ENCODE peak calls at places on chromosomes 3 and 15, in seven cellular contexts. H is GM23248, N is GM23338, Y is MM.1S, I is PC-3, S is HCT116, P is hepatocyte. E is an unnamed sample. For H3K9me2, the result is how much of the 10 kb centered on the place peaks cover.

GRCh38 chr15:61518191-61518950 is 289.3 kb upstream of the RORA start:
- DNase-seq in I (peak), N (no peak), S (no peak), Y (no peak), P (no peak), H (no peak), E (no peak)

GRCh38 chr15:60695713-60696522 is 217.0 kb upstream of the ICE2 start:
- DNase-seq in S (no peak), P (no peak), I (no peak), H (peak), Y (no peak), N (no peak), E (no peak)

GRCh38 chr3:21750831-21751391 is at the start of gene ZNF385D:
- DNase-seq in I (peak), S (no peak), H (peak), Y (no peak), N (peak), P (peak), E (no peak)

GRCh38 chr3:38655708-38656300 is 6.3 kb upstream of the SCN5A start:
- DNase-seq in S (peak), P (peak), H (peak), N (peak), I (peak), Y (peak), E (no peak)

GRCh38 chr3:77159182-77159581 is 119.3 kb downstream of the ROBO2 start:
- DNase-seq in P (no peak), Y (no peak), S (no peak), H (no peak), I (peak), N (peak), E (no peak)

GRCh38 chr3:50165388-50166308 is 10.5 kb downstream of the SEMA3F start:
- DNase-seq in H (peak), Y (no peak), P (no peak), S (no peak), N (no peak), I (peak), E (peak)

GRCh38 chr3:152011812-152012735 is 138.6 kb downstream of the SUCNR1 start:
- DNase-seq in S (no peak), I (no peak), N (no peak), P (no peak), Y (no peak), H (no peak), E (no peak)

GRCh38 chr15:73957276-73957675 is 31.0 kb downstream of the LOXL1 start:
- DNase-seq in P (no peak), N (no peak), Y (no peak), H (peak), I (peak), S (no peak), E (peak)

GRCh38 chr3:129278970-129279906 is 568 bp downstream of the HMCES start:
- DNase-seq in H (peak), I (peak), S (peak), Y (peak), N (peak), P (peak), E (peak)

GRCh38 chr15:68017221-68017620 is 36.9 kb upstream of the PIAS1 start:
- DNase-seq in Y (no peak), H (no peak), N (no peak), I (peak), S (no peak), P (peak), E (peak)

GRCh38 chr3:139916271-139916670 is 18.7 kb upstream of the CLSTN2 start:
- DNase-seq in S (no peak), Y (no peak), I (no peak), H (no peak), P (no peak), N (no peak), E (no peak)

GRCh38 chr3:122890077-122890484 is 95.2 kb downstream of the SLC49A4 start:
- DNase-seq in H (peak), S (no peak), P (peak), N (peak), I (peak), Y (no peak), E (peak)

GRCh38 chr3:129058441-129059194 is 2.0 kb upstream of the GP9 start:
- DNase-seq in P (no peak), Y (peak), H (no peak), N (peak), S (no peak), I (peak), E (peak)

GRCh38 chr3:195907730-195908438 is 467 bp downstream of the TNK2 start:
- DNase-seq in H (peak), P (peak), N (no peak), S (no peak), I (peak), Y (peak), E (peak)

GRCh38 chr3:120461416-120461815 is 10.6 kb upstream of the FSTL1 start:
- DNase-seq in P (no peak), Y (no peak), S (no peak), N (no peak), H (peak), I (no peak), E (no peak)

GRCh38 chr15:47586653-47587224 is 130.6 kb upstream of the SEMA6D start:
- DNase-seq in Y (no peak), I (peak), H (no peak), N (no peak), S (no peak), P (no peak), E (no peak)

GRCh38 chr15:25545889-25546288 is 107.1 kb upstream of the UBE3A start:
- DNase-seq in H (no peak), Y (no peak), S (no peak), N (no peak), I (no peak), P (no peak), E (no peak)

GRCh38 chr15:71708741-71709140 is 101.6 kb upstream of the NR2E3 start:
- DNase-seq in S (no peak), H (peak), P (no peak), I (no peak), Y (no peak), N (no peak), E (no peak)

GRCh38 chr15:37758412-37758811 is 176.0 kb upstream of the TMCO5A start:
- DNase-seq in P (peak), S (no peak), I (no peak), Y (no peak), N (no peak), H (no peak), E (no peak)

GRCh38 chr3:156532730-156533129 is 22.2 kb downstream of the SSR3 start:
- DNase-seq in I (no peak), H (no peak), P (no peak), Y (no peak), N (no peak), S (no peak), E (no peak)

GRCh38 chr3:149648525-149648924 is 9.3 kb downstream of the WWTR1 start:
- DNase-seq in H (peak), S (no peak), Y (no peak), I (no peak), P (no peak), N (no peak), E (no peak)

GRCh38 chr3:143885803-143886427 is 37.6 kb upstream of the SLC9A9 start:
- DNase-seq in Y (peak), N (peak), P (peak), H (peak), S (peak), I (peak), E (no peak)

GRCh38 chr3:196138927-196139680 is 57.2 kb upstream of the TFRC start:
- DNase-seq in N (peak), P (peak), S (no peak), H (peak), Y (no peak), I (no peak), E (peak)

GRCh38 chr3:151264611-151265010 is 13.7 kb downstream of the P2RY14 start:
- DNase-seq in P (no peak), I (no peak), S (no peak), Y (no peak), N (no peak), H (no peak), E (no peak)

GRCh38 chr3:94928921-94929320 is 866.1 kb downstream of the NSUN3 start:
- DNase-seq in H (peak), N (no peak), I (peak), Y (no peak), S (no peak), P (peak), E (peak)

GRCh38 chr15:101087172-101087769 is 164.6 kb downstream of the CHSY1 start:
- DNase-seq in P (no peak), H (no peak), S (no peak), Y (no peak), N (no peak), I (no peak), E (no peak)

DNA sequence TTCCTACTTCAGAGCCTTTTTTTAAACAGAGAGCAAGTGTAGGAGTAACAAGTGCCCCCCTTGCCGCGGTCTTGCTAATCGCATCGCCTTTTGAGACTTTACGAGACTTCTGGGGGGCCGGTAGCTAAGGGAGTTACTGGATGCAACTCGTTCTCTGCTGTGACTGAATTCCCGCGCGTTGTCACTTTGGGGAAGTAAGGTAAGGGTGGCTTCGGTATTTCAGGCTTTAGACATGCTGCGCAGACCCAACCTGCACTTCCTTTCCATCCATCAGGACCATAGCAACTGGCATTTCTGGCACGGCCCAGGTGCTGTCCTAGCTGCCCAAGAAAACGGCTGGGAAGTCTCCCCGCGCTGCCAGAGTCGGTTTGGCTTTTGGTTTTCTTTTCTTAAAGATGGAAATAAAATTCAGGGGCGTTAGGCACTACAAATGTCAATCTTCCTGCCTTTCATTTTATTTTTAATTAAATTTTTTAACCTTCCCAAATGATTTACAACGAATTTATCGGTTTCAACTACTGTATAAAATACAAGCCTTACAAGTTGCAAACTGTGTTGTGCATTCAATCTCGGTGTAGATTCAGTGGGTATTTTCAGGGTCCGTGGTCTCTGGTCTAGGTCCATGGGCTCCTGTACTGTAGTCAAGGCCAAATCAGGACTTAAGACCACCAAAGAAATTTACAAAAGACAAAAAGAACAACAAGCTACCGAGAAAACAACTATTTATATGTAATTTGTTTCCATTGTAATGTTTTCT is 3.5 kb downstream of the MECOM start:
- DNase-seq in I (no peak), Y (no peak), H (no peak), N (peak), S (no peak), P (no peak), E (no peak)
- TF ChIP-seq EZH2 in I (no peak), Y (no peak), H (no peak), N (peak), S (no peak), P (no peak), E (no peak)

GRCh38 chr3:192916455-192917257 is 1.0 kb downstream of the MB21D2 start:
- DNase-seq in N (peak), Y (no peak), S (no peak), P (peak), I (peak), H (peak), E (peak)
- H2AFZ ChIP-seq in N (no peak), Y (peak), S (peak), P (peak), I (peak), H (peak), E (peak)

GRCh38 chr15:63519548-63520178 is 15.3 kb downstream of the USP3 start:
- DNase-seq in N (no peak), Y (no peak), S (no peak), P (no peak), H (peak), I (no peak), E (no peak)
- H3K9me2 ChIP-seq in N (under half), Y (under half), S (under half), P (under half), H (under half), I (under half), E (under half)

DNA sequence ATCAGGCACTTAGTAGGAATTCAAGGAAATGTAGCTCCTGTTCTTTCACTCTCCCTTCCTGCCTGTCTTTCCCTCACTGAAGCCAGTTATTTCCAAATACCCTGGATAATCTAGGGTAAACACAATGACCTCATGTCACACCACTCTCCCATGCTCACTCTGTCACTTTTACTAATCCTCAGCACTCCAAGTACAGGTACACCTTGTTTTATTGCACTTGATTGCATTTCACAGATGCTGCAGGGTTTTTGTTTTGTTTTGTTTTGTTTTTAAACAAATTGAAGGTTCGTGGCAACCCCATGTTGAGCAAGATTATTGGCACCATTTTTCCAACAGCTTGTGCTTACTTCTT is 40.8 kb downstream of the PPM1L start:
- DNase-seq in N (no peak), H (no peak), P (peak), I (no peak), S (no peak), Y (no peak), E (peak)
- TF ChIP-seq EZH2 in N (no peak), H (no peak), P (no peak), I (no peak), S (no peak), Y (no peak), E (no peak)

DNA sequence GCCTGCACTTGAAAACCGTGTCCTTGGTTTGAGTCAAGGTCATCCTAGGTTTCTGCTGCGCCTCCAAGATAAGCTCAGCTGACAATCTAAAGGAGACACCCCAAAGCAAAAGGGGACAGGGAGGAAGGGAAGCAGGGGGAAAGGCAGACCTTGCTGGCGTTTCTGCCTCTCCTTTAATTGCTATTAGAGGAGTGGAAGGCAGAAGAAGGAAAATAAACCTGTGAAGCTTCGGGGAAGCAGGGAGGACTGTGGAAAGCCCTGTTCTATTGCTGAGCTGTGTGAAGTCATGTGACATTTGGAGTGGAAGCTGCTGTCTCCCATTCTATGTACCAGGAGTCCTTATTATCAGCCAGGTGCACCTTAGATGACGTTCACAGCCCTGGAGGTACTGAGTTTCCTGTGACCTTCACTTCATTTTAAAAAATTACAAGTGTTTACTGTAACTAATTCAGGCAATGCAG is 21.5 kb upstream of the CHD2 start:
- DNase-seq in N (no peak), P (peak), S (no peak), I (no peak), Y (no peak), H (no peak), E (no peak)
- H2AFZ ChIP-seq in N (peak), P (peak), S (peak), I (no peak), Y (no peak), H (no peak), E (no peak)

GRCh38 chr3:191197761-191198160 is 1.3 kb upstream of the OSTN start:
- DNase-seq in N (no peak), P (no peak), I (no peak), H (no peak), S (no peak), Y (no peak), E (no peak)

GRCh38 chr3:191198886-191199285 is at the start of gene OSTN:
- DNase-seq in Y (no peak), P (no peak), N (no peak), S (no peak), H (no peak), I (no peak), E (no peak)

GRCh38 chr3:191198480-191198879 is 561 bp upstream of the OSTN start:
- DNase-seq in S (no peak), N (no peak), I (no peak), Y (no peak), H (no peak), P (no peak), E (no peak)

GRCh38 chr3:191192941-191193340 is 6.1 kb upstream of the OSTN start:
- DNase-seq in N (no peak), I (no peak), Y (no peak), S (no peak), P (no peak), H (no peak), E (no peak)
- H3K9me2 ChIP-seq in N (under half), I (under half), Y (under half), S (under half), P (under half), H (under half), E (under half)

E was measured in PC-9.